ENCODE peak calls at places on chromosomes 3 and 15, in nine cellular contexts. L, G, O, D, W, Z, Y, Q and N are unnamed samples.

GRCh38 chr3:49570033-49570654 is 15.9 kb downstream of the BSN start:
- DNase-seq in L (no peak), W (no peak), Z (no peak), Q (no peak), G (no peak), D (peak; percentile 19), O (no peak), Y (no peak), N (no peak)

GRCh38 chr3:143464850-143465249 is 345.3 kb downstream of the CHST2 start:
- DNase-seq in D (no peak), Y (peak; percentile 15), Z (no peak), L (no peak), Q (no peak), G (peak; percentile 69), W (no peak), O (no peak), N (peak; percentile 14)

GRCh38 chr15:100030586-100031249 is 297.5 kb upstream of the LYSMD4 start:
- DNase-seq in O (no peak), Q (no peak), Y (peak; percentile 21), D (no peak), Z (peak; percentile 65), W (no peak), G (peak; percentile 39), L (no peak), N (peak; percentile 31)

GRCh38 chr3:197814372-197814771 is 23.3 kb downstream of the LRCH3 start:
- DNase-seq in D (no peak), Q (no peak), W (no peak), Y (no peak), L (no peak), G (no peak), O (no peak), Z (no peak), N (no peak)

GRCh38 chr3:78659386-78659987 is 1108.3 kb downstream of the ROBO1 start:
- DNase-seq in W (peak; percentile 36), D (no peak), L (no peak), G (peak; percentile 70), O (peak; percentile 71), Y (peak; percentile 56), Z (peak; percentile 5), Q (no peak), N (peak; percentile 57)

GRCh38 chr3:65439641-65440040 is 599.1 kb downstream of the MAGI1 start:
- DNase-seq in Q (no peak), Y (peak; percentile 73), W (peak; percentile 43), Z (peak; percentile 25), O (peak; percentile 78), D (peak; percentile 33), L (peak; percentile 3), G (peak; percentile 83), N (peak; percentile 74)

GRCh38 chr15:49589030-49589429 is 31.6 kb downstream of the FAM227B start:
- DNase-seq in L (no peak), Y (peak; percentile 0), Z (no peak), O (no peak), G (no peak), Q (no peak), D (no peak), W (no peak), N (peak; percentile 0)

GRCh38 chr3:117735481-117736101 is 1026.0 kb downstream of the TUSC7 start:
- DNase-seq in Q (no peak), W (no peak), Z (peak; percentile 1), L (no peak), Y (peak; percentile 91), G (peak; percentile 84), D (no peak), O (no peak), N (peak; percentile 91)

GRCh38 chr3:120470870-120471269 is 20.1 kb upstream of the FSTL1 start:
- DNase-seq in Y (no peak), O (no peak), L (no peak), Z (no peak), D (no peak), W (no peak), Q (no peak), G (no peak), N (no peak)

GRCh38 chr3:16824085-16824696 is 60.6 kb upstream of the PLCL2 start:
- DNase-seq in W (no peak), Y (no peak), Z (no peak), O (no peak), G (no peak), Q (no peak), L (no peak), D (no peak), N (no peak)

GRCh38 chr3:35624698-35625097 is 14.6 kb upstream of the ARPP21 start:
- DNase-seq in L (no peak), W (no peak), O (no peak), Y (no peak), Z (no peak), Q (no peak), G (no peak), D (no peak), N (no peak)

GRCh38 chr15:90059208-90059985 is 42.9 kb downstream of the IDH2 start:
- DNase-seq in D (peak; percentile 82), G (no peak), Z (no peak), W (peak; percentile 99), Q (peak; percentile 72), L (no peak), O (no peak), Y (no peak), N (no peak)

GRCh38 chr15:45645026-45645980 is 10.5 kb downstream of the SQOR start:
- DNase-seq in Z (no peak), D (no peak), Q (no peak), Y (peak; percentile 87), W (no peak), O (peak; percentile 46), L (no peak), G (peak; percentile 86), N (peak; percentile 86)

GRCh38 chr3:178203152-178203551 is 333.1 kb upstream of the KCNMB2 start:
- DNase-seq in O (no peak), D (no peak), Z (no peak), Y (peak; percentile 58), L (no peak), G (peak; percentile 45), W (peak; percentile 53), Q (peak; percentile 24), N (peak; percentile 52)

GRCh38 chr3:11335056-11335608 is 62.9 kb downstream of the ATG7 start:
- DNase-seq in W (peak; percentile 83), G (peak; percentile 81), Q (no peak), L (peak; percentile 2), Y (peak; percentile 78), O (peak; percentile 86), D (peak; percentile 42), Z (peak; percentile 78), N (peak; percentile 81)

GRCh38 chr3:107221856-107222255 is 155.4 kb upstream of the CCDC54 start:
- DNase-seq in D (no peak), Q (no peak), L (no peak), W (no peak), Z (no peak), Y (peak; percentile 69), G (no peak), O (no peak), N (peak; percentile 65)

GRCh38 chr3:124823648-124824047 is 63.5 kb downstream of the ITGB5 start:
- DNase-seq in L (no peak), W (no peak), D (no peak), Z (no peak), Q (no peak), G (no peak), O (no peak), Y (no peak), N (no peak)

GRCh38 chr3:185653949-185654757 is 68.1 kb downstream of the SENP2 start:
- DNase-seq in G (no peak), O (no peak), W (no peak), Y (no peak), Q (no peak), D (no peak), Z (no peak), L (no peak), N (no peak)

GRCh38 chr3:64685800-64686445 is 1.9 kb downstream of the ADAMTS9 start:
- DNase-seq in O (peak; percentile 96), G (peak; percentile 97), Q (peak; percentile 86), D (peak; percentile 89), Z (no peak), L (no peak), W (no peak), Y (peak; percentile 59), N (peak; percentile 88)

GRCh38 chr3:183392166-183393034 is 36.0 kb downstream of the MCF2L2 start:
- DNase-seq in D (no peak), G (peak; percentile 37), Y (no peak), Q (no peak), W (no peak), L (no peak), O (no peak), Z (no peak), N (peak; percentile 20)

GRCh38 chr3:51408813-51409212 is 17.7 kb downstream of the RBM15B start:
- DNase-seq in Q (no peak), Z (no peak), G (no peak), O (no peak), W (no peak), Y (no peak), L (no peak), D (no peak), N (no peak)

GRCh38 chr3:122748347-122748746 is 45.3 kb downstream of the HSPBAP1 start:
- DNase-seq in Z (no peak), Q (no peak), D (no peak), Y (no peak), O (no peak), W (no peak), L (no peak), G (no peak), N (no peak)

GRCh38 chr3:172716476-172716875 is 5.6 kb upstream of the NCEH1 start:
- DNase-seq in L (no peak), G (no peak), O (no peak), D (no peak), Q (peak; percentile 52), Z (no peak), Y (no peak), W (peak; percentile 85), N (no peak)

GRCh38 chr15:43293402-43293801 is 26.7 kb upstream of the TGM5 start:
- DNase-seq in Y (no peak), D (peak; percentile 92), G (no peak), W (no peak), O (no peak), Z (no peak), Q (no peak), L (no peak), N (no peak)

GRCh38 chr15:23457890-23458289 is 10.8 kb upstream of the GOLGA6L2 start:
- DNase-seq in G (no peak), L (no peak), Z (no peak), Q (no peak), D (no peak), W (no peak), O (no peak), Y (no peak), N (no peak)

GRCh38 chr3:101646726-101647125 is 30.2 kb downstream of the ZBTB11 start:
- DNase-seq in O (no peak), Y (peak; percentile 48), D (no peak), L (no peak), Z (no peak), G (peak; percentile 85), W (no peak), Q (no peak), N (peak; percentile 16)

GRCh38 chr3:23239181-23240068 is 36.3 kb downstream of the UBE2E2 start:
- DNase-seq in O (no peak), W (no peak), G (no peak), Z (no peak), L (no peak), Q (no peak), D (no peak), Y (no peak), N (no peak)

GRCh38 chr3:20320489-20320888 is 134.5 kb upstream of the SGO1 start:
- DNase-seq in L (no peak), O (no peak), Z (no peak), Y (no peak), G (no peak), Q (no peak), D (no peak), W (no peak), N (no peak)

GRCh38 chr3:127158614-127159221 is 34.2 kb upstream of the PRR23E start:
- DNase-seq in Z (no peak), Q (no peak), D (peak; percentile 90), O (peak; percentile 45), G (peak; percentile 43), L (peak; percentile 67), Y (peak; percentile 53), W (no peak), N (no peak)

GRCh38 chr3:117489663-117490079 is 780.1 kb downstream of the TUSC7 start:
- DNase-seq in Y (no peak), D (no peak), Q (no peak), W (no peak), O (no peak), G (no peak), L (no peak), Z (no peak), N (no peak)

GRCh38 chr15:73930371-73930770 is 4.1 kb downstream of the LOXL1 start:
- DNase-seq in Q (peak; percentile 68), O (no peak), Z (no peak), W (no peak), L (no peak), Y (peak; percentile 95), G (peak; percentile 89), D (no peak), N (peak; percentile 93)